ENCODE peak calls at places on chromosome 9, in seven cellular contexts. K is stimulated activated CD4-positive, alpha-beta T cell treated with anti-CD3 and anti-CD28 coated beads, Interleukin-15, amount 100 ng/mL, for 24 hours; V is KBM-7; H is T-helper 17 cell; Z is AML-193; I is lower lobe of right lung; J is mammary epithelial cell. N is an unnamed sample.

GRCh38 chr9:128940271-128940921 is 7.0 kb downstream of the DOLK start:
- DNase-seq in V (no peak), I (peak), J (no peak), Z (no peak), H (no peak), K (no peak), N (no peak)

GRCh38 chr9:115057559-115057958 is 60.4 kb downstream of the TNC start:
- DNase-seq in J (peak), K (no peak), H (no peak), V (no peak), I (no peak), Z (no peak), N (no peak)

GRCh38 chr9:136714096-136714875 is 1.9 kb downstream of the DIPK1B start:
- DNase-seq in Z (no peak), I (no peak), K (no peak), V (peak), J (no peak), H (no peak), N (no peak)

GRCh38 chr9:117414906-117415583 is at the start of gene ASTN2:
- DNase-seq in Z (no peak), J (no peak), V (no peak), I (no peak), K (no peak), H (no peak), N (no peak)

GRCh38 chr9:78893758-78894157 is 596.8 kb downstream of the PSAT1 start:
- DNase-seq in H (no peak), V (no peak), K (no peak), J (no peak), Z (no peak), I (no peak), N (no peak)

GRCh38 chr9:134026981-134027380 is 1.7 kb downstream of the BRD3OS start:
- DNase-seq in K (no peak), I (no peak), V (no peak), J (no peak), H (no peak), Z (no peak), N (no peak)

GRCh38 chr9:90801507-90802289 is at the start of gene SYK:
- DNase-seq in J (peak), I (peak), Z (peak), V (peak), K (peak), H (no peak), N (no peak)

GRCh38 chr9:116674210-116674980 is 12.7 kb upstream of the TRIM32 start:
- DNase-seq in K (no peak), J (no peak), H (no peak), I (no peak), Z (no peak), V (no peak), N (no peak)

GRCh38 chr9:98950262-98950661 is 6.6 kb downstream of the COL15A1 start:
- DNase-seq in I (no peak), J (no peak), K (no peak), H (no peak), Z (no peak), V (no peak), N (no peak)

GRCh38 chr9:33809506-33809905 is 7.5 kb upstream of the UBE2R2 start:
- DNase-seq in I (no peak), K (no peak), Z (no peak), J (no peak), V (no peak), H (no peak), N (no peak)

GRCh38 chr9:120326076-120326693 is 253.8 kb downstream of the CDK5RAP2 start:
- DNase-seq in K (no peak), H (no peak), J (peak), V (no peak), Z (no peak), I (no peak), N (no peak)

GRCh38 chr9:91328186-91328585 is 33.5 kb downstream of the AUH start:
- DNase-seq in K (no peak), J (no peak), Z (no peak), V (no peak), H (no peak), I (no peak), N (no peak)

GRCh38 chr9:93096811-93097382 is 880 bp downstream of the CARD19 start:
- DNase-seq in K (no peak), V (no peak), Z (no peak), J (no peak), I (no peak), H (no peak), N (no peak)

GRCh38 chr9:112332977-112333638 is at the start of gene PTBP3:
- DNase-seq in J (peak), H (peak), Z (peak), I (peak), V (peak), K (peak), N (peak)

GRCh38 chr9:36386396-36386795 is 13.7 kb downstream of the RNF38 start:
- DNase-seq in V (no peak), J (peak), Z (no peak), H (no peak), I (no peak), K (no peak), N (no peak)

GRCh38 chr9:94912700-94913249 is 186.3 kb downstream of the AOPEP start:
- DNase-seq in Z (no peak), V (no peak), I (no peak), H (no peak), K (no peak), J (peak), N (no peak)

GRCh38 chr9:114392749-114393112 is 4.9 kb upstream of the AKNA start:
- DNase-seq in K (no peak), H (no peak), I (no peak), J (no peak), V (no peak), Z (no peak), N (no peak)

GRCh38 chr9:110599468-110599867 is 19.9 kb upstream of the SVEP1 start:
- DNase-seq in V (no peak), I (no peak), Z (no peak), J (no peak), K (no peak), H (no peak), N (no peak)

GRCh38 chr9:134396258-134396742 is 70.0 kb downstream of the RXRA start:
- DNase-seq in K (peak), Z (peak), V (peak), H (peak), I (peak), J (no peak), N (peak)

GRCh38 chr9:36870960-36871359 is 163.1 kb downstream of the PAX5 start:
- DNase-seq in Z (no peak), H (no peak), V (no peak), I (no peak), K (no peak), J (no peak), N (no peak)

GRCh38 chr9:131997779-131998178 is 81.9 kb downstream of the MED27 start:
- DNase-seq in J (no peak), I (no peak), K (no peak), V (no peak), H (no peak), Z (no peak), N (no peak)

N was measured in activated naive CD4-positive, alpha-beta T cell treated with anti-CD3 and anti-CD28 coated beads for 36 hours.